ENCODE peak calls at places on chromosome 7, in eight cellular contexts. One of them, this sample, is unnamed.

GRCh38 chr7:40268836-40269235 is 134.0 kb downstream of the SUGCT start:
- DNase-seq in endothelial cell: no peak
- DNase-seq in epithelial cell of esophagus: no peak
- DNase-seq in neural progenitor cell: no peak
- DNase-seq in MCF 10A: no peak
- DNase-seq in AG04450: no peak
- DNase-seq in IMR-90: no peak
- DNase-seq in CD4-positive, alpha-beta T cell: no peak
- DNase-seq in this sample: no peak

GRCh38 chr7:50838675-50839377 is 56.1 kb upstream of the GRB10 start:
- DNase-seq in endothelial cell: no peak
- DNase-seq in epithelial cell of esophagus: peak
- DNase-seq in neural progenitor cell: no peak
- DNase-seq in MCF 10A: peak
- DNase-seq in AG04450: no peak
- DNase-seq in IMR-90: peak
- DNase-seq in CD4-positive, alpha-beta T cell: no peak
- DNase-seq in this sample: no peak

GRCh38 chr7:22359156-22359697 is 2.3 kb upstream of the RAPGEF5 start:
- DNase-seq in endothelial cell: no peak
- DNase-seq in epithelial cell of esophagus: no peak
- DNase-seq in neural progenitor cell: no peak
- DNase-seq in MCF 10A: no peak
- DNase-seq in AG04450: no peak
- DNase-seq in IMR-90: no peak
- DNase-seq in CD4-positive, alpha-beta T cell: no peak
- DNase-seq in this sample: no peak

GRCh38 chr7:117809958-117810357 is 63.3 kb downstream of the CTTNBP2 start:
- DNase-seq in endothelial cell: no peak
- DNase-seq in epithelial cell of esophagus: no peak
- DNase-seq in neural progenitor cell: no peak
- DNase-seq in MCF 10A: no peak
- DNase-seq in AG04450: no peak
- DNase-seq in IMR-90: peak
- DNase-seq in CD4-positive, alpha-beta T cell: no peak
- DNase-seq in this sample: no peak

GRCh38 chr7:151992375-151992774 is 33.1 kb upstream of the GALNT11 start:
- DNase-seq in endothelial cell: peak
- DNase-seq in epithelial cell of esophagus: peak
- DNase-seq in neural progenitor cell: peak
- DNase-seq in MCF 10A: peak
- DNase-seq in AG04450: no peak
- DNase-seq in IMR-90: no peak
- DNase-seq in CD4-positive, alpha-beta T cell: peak
- DNase-seq in this sample: no peak

GRCh38 chr7:30594055-30594539 is 581 bp upstream of the GARS1 start:
- DNase-seq in endothelial cell: peak
- DNase-seq in epithelial cell of esophagus: peak
- DNase-seq in neural progenitor cell: peak
- DNase-seq in MCF 10A: no peak
- DNase-seq in AG04450: no peak
- DNase-seq in IMR-90: peak
- DNase-seq in CD4-positive, alpha-beta T cell: peak
- DNase-seq in this sample: no peak

GRCh38 chr7:2100278-2101205 is 132.2 kb downstream of the MAD1L1 start:
- DNase-seq in endothelial cell: no peak
- DNase-seq in epithelial cell of esophagus: no peak
- DNase-seq in neural progenitor cell: no peak
- DNase-seq in MCF 10A: no peak
- DNase-seq in AG04450: no peak
- DNase-seq in IMR-90: no peak
- DNase-seq in CD4-positive, alpha-beta T cell: peak
- DNase-seq in this sample: no peak

GRCh38 chr7:52410032-52410431 is 625.4 kb upstream of the POM121L12 start:
- DNase-seq in endothelial cell: no peak
- DNase-seq in epithelial cell of esophagus: peak
- DNase-seq in neural progenitor cell: no peak
- DNase-seq in MCF 10A: no peak
- DNase-seq in AG04450: no peak
- DNase-seq in IMR-90: no peak
- DNase-seq in CD4-positive, alpha-beta T cell: no peak
- DNase-seq in this sample: no peak

GRCh38 chr7:70446448-70447143 is 685.3 kb upstream of the GALNT17 start:
- DNase-seq in endothelial cell: no peak
- DNase-seq in epithelial cell of esophagus: peak
- DNase-seq in neural progenitor cell: peak
- DNase-seq in MCF 10A: no peak
- DNase-seq in AG04450: no peak
- DNase-seq in IMR-90: no peak
- DNase-seq in CD4-positive, alpha-beta T cell: no peak
- DNase-seq in this sample: no peak

GRCh38 chr7:5396542-5396941 is 27.1 kb downstream of the TNRC18 start:
- DNase-seq in endothelial cell: no peak
- DNase-seq in epithelial cell of esophagus: peak
- DNase-seq in neural progenitor cell: no peak
- DNase-seq in MCF 10A: peak
- DNase-seq in AG04450: no peak
- DNase-seq in IMR-90: no peak
- DNase-seq in CD4-positive, alpha-beta T cell: peak
- DNase-seq in this sample: no peak
- TF ChIP-seq CTCF in endothelial cell: no peak
- TF ChIP-seq CTCF in epithelial cell of esophagus: peak
- TF ChIP-seq CTCF in neural progenitor cell: no peak
- TF ChIP-seq CTCF in MCF 10A: peak
- TF ChIP-seq CTCF in AG04450: no peak
- TF ChIP-seq CTCF in IMR-90: no peak
- TF ChIP-seq CTCF in CD4-positive, alpha-beta T cell: peak
- TF ChIP-seq CTCF in this sample: no peak

GRCh38 chr7:5704534-5704922 is 76.9 kb downstream of the RNF216 start:
- DNase-seq in endothelial cell: peak
- DNase-seq in epithelial cell of esophagus: peak
- DNase-seq in neural progenitor cell: peak
- DNase-seq in MCF 10A: peak
- DNase-seq in AG04450: peak
- DNase-seq in IMR-90: peak
- DNase-seq in CD4-positive, alpha-beta T cell: peak
- DNase-seq in this sample: peak
- TF ChIP-seq CTCF in endothelial cell: peak
- TF ChIP-seq CTCF in epithelial cell of esophagus: peak
- TF ChIP-seq CTCF in neural progenitor cell: peak
- TF ChIP-seq CTCF in MCF 10A: peak
- TF ChIP-seq CTCF in AG04450: peak
- TF ChIP-seq CTCF in IMR-90: peak
- TF ChIP-seq CTCF in CD4-positive, alpha-beta T cell: peak
- TF ChIP-seq CTCF in this sample: peak

DNA sequence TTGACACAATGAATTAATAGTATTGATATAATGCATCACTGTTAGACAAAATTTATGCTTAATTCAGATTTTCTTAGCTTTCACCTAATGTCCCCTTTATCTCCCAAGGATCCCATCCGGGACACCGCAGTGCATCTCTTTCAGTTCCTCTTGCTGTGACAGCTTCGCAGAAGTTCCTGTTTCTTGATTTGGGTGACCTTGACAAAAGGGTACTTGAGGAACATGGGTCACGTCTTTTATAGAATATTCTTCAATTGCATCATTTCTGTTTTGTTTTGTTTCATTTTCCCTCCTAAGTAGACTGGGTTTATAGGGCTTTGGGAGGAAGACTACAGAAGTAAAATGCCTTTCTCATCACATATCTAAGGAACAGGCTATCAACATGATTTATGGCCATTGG is 453.2 kb downstream of the DPP6 start:
- DNase-seq in endothelial cell: no peak
- DNase-seq in epithelial cell of esophagus: no peak
- DNase-seq in neural progenitor cell: no peak
- DNase-seq in MCF 10A: no peak
- DNase-seq in AG04450: no peak
- DNase-seq in IMR-90: no peak
- DNase-seq in CD4-positive, alpha-beta T cell: no peak
- DNase-seq in this sample: no peak
- TF ChIP-seq CTCF in endothelial cell: no peak
- TF ChIP-seq CTCF in epithelial cell of esophagus: no peak
- TF ChIP-seq CTCF in neural progenitor cell: no peak
- TF ChIP-seq CTCF in MCF 10A: no peak
- TF ChIP-seq CTCF in AG04450: no peak
- TF ChIP-seq CTCF in IMR-90: no peak
- TF ChIP-seq CTCF in CD4-positive, alpha-beta T cell: no peak
- TF ChIP-seq CTCF in this sample: no peak

DNA sequence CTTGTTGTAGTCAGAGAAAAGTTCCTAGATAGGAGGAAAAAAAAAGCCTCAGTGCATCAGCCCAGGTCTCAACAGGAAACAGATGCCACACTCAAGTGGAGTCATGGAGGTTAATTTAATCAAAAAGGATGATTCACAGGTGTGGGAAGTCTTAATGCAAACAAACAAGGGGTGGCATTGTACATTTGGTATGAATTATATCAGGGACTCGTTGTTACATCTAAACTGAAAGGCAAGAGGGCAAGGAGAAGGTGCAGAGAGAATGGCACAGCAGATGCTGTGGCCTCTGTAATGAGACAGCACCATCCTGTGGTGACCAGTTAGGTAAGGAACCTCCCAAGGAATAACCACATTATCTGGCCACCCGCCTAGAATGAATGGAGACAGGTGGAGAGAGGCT is 133.7 kb downstream of the PTPRZ1 start:
- DNase-seq in endothelial cell: no peak
- DNase-seq in epithelial cell of esophagus: peak
- DNase-seq in neural progenitor cell: peak
- DNase-seq in MCF 10A: peak
- DNase-seq in AG04450: no peak
- DNase-seq in IMR-90: no peak
- DNase-seq in CD4-positive, alpha-beta T cell: no peak
- DNase-seq in this sample: no peak
- TF ChIP-seq CTCF in endothelial cell: no peak
- TF ChIP-seq CTCF in epithelial cell of esophagus: peak
- TF ChIP-seq CTCF in neural progenitor cell: peak
- TF ChIP-seq CTCF in MCF 10A: no peak
- TF ChIP-seq CTCF in AG04450: no peak
- TF ChIP-seq CTCF in IMR-90: no peak
- TF ChIP-seq CTCF in CD4-positive, alpha-beta T cell: no peak
- TF ChIP-seq CTCF in this sample: no peak

GRCh38 chr7:20329389-20330175 is 1.1 kb upstream of the ITGB8 start:
- DNase-seq in endothelial cell: peak
- DNase-seq in epithelial cell of esophagus: peak
- DNase-seq in neural progenitor cell: peak
- DNase-seq in MCF 10A: peak
- DNase-seq in AG04450: no peak
- DNase-seq in IMR-90: peak
- DNase-seq in CD4-positive, alpha-beta T cell: no peak
- DNase-seq in this sample: no peak
- TF ChIP-seq CTCF in endothelial cell: no peak
- TF ChIP-seq CTCF in epithelial cell of esophagus: peak
- TF ChIP-seq CTCF in neural progenitor cell: peak
- TF ChIP-seq CTCF in MCF 10A: peak
- TF ChIP-seq CTCF in AG04450: peak
- TF ChIP-seq CTCF in IMR-90: peak
- TF ChIP-seq CTCF in CD4-positive, alpha-beta T cell: no peak
- TF ChIP-seq CTCF in this sample: peak

GRCh38 chr7:83976302-83976701 is 218.3 kb downstream of the SEMA3A start:
- DNase-seq in endothelial cell: no peak
- DNase-seq in epithelial cell of esophagus: peak
- DNase-seq in neural progenitor cell: peak
- DNase-seq in MCF 10A: peak
- DNase-seq in AG04450: no peak
- DNase-seq in IMR-90: peak
- DNase-seq in CD4-positive, alpha-beta T cell: no peak
- DNase-seq in this sample: no peak
- TF ChIP-seq CTCF in endothelial cell: peak
- TF ChIP-seq CTCF in epithelial cell of esophagus: peak
- TF ChIP-seq CTCF in neural progenitor cell: peak
- TF ChIP-seq CTCF in MCF 10A: peak
- TF ChIP-seq CTCF in AG04450: peak
- TF ChIP-seq CTCF in IMR-90: peak
- TF ChIP-seq CTCF in CD4-positive, alpha-beta T cell: peak
- TF ChIP-seq CTCF in this sample: peak

GRCh38 chr7:55133630-55134392 is 115.0 kb downstream of the EGFR start:
- DNase-seq in endothelial cell: no peak
- DNase-seq in epithelial cell of esophagus: peak
- DNase-seq in neural progenitor cell: no peak
- DNase-seq in MCF 10A: peak
- DNase-seq in AG04450: peak
- DNase-seq in IMR-90: peak
- DNase-seq in CD4-positive, alpha-beta T cell: no peak
- DNase-seq in this sample: peak
- TF ChIP-seq CTCF in endothelial cell: no peak
- TF ChIP-seq CTCF in epithelial cell of esophagus: peak
- TF ChIP-seq CTCF in neural progenitor cell: no peak
- TF ChIP-seq CTCF in MCF 10A: no peak
- TF ChIP-seq CTCF in AG04450: no peak
- TF ChIP-seq CTCF in IMR-90: peak
- TF ChIP-seq CTCF in CD4-positive, alpha-beta T cell: no peak
- TF ChIP-seq CTCF in this sample: no peak

GRCh38 chr7:8391353-8392062 is 41.9 kb upstream of the NXPH1 start:
- DNase-seq in endothelial cell: no peak
- DNase-seq in epithelial cell of esophagus: no peak
- DNase-seq in neural progenitor cell: no peak
- DNase-seq in MCF 10A: no peak
- DNase-seq in AG04450: no peak
- DNase-seq in IMR-90: no peak
- DNase-seq in CD4-positive, alpha-beta T cell: no peak
- DNase-seq in this sample: no peak
- TF ChIP-seq CTCF in endothelial cell: no peak
- TF ChIP-seq CTCF in epithelial cell of esophagus: no peak
- TF ChIP-seq CTCF in neural progenitor cell: no peak
- TF ChIP-seq CTCF in MCF 10A: no peak
- TF ChIP-seq CTCF in AG04450: no peak
- TF ChIP-seq CTCF in IMR-90: no peak
- TF ChIP-seq CTCF in CD4-positive, alpha-beta T cell: no peak
- TF ChIP-seq CTCF in this sample: no peak

DNA sequence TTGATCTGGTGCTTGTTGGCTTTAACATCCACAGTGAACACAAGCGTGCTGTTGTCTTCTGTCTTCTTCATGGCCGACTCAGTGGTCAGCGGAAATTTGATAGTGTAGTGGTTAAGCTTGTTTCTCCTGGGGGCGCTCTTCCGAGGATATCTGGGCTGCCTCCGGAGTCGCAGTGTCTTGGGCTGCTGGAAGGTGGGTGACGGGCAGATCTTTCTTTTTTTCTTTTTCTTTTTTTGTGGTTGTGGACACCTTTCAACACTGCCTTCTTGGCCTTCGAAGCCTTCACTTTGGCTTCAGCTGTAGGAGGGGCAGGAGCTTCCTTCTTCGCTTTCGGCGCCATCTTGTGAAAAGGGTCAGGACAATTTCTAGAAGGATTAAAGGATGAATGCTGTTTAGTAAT is 23.8 kb upstream of the RPA3 start:
- DNase-seq in endothelial cell: no peak
- DNase-seq in epithelial cell of esophagus: no peak
- DNase-seq in neural progenitor cell: no peak
- DNase-seq in MCF 10A: no peak
- DNase-seq in AG04450: no peak
- DNase-seq in IMR-90: no peak
- DNase-seq in CD4-positive, alpha-beta T cell: no peak
- DNase-seq in this sample: no peak
- TF ChIP-seq CTCF in endothelial cell: no peak
- TF ChIP-seq CTCF in epithelial cell of esophagus: no peak
- TF ChIP-seq CTCF in neural progenitor cell: no peak
- TF ChIP-seq CTCF in MCF 10A: no peak
- TF ChIP-seq CTCF in AG04450: no peak
- TF ChIP-seq CTCF in IMR-90: no peak
- TF ChIP-seq CTCF in CD4-positive, alpha-beta T cell: no peak
- TF ChIP-seq CTCF in this sample: no peak